ENCODE peak calls at places on chromosome X, in four cellular contexts. W, G, H and T are unnamed samples.

GRCh38 chrX:43870758-43871419 is 11.4 kb downstream of the MAOB start:
- DNase-seq in W (no peak), G (no peak), H (no peak), T (no peak)

GRCh38 chrX:39772057-39772832 is 325.5 kb downstream of the BCOR start:
- DNase-seq in W (peak), G (no peak), H (no peak), T (no peak)

GRCh38 chrX:97876697-97877407 is 993.1 kb downstream of the RPA4 start:
- DNase-seq in W (peak), G (no peak), H (no peak), T (no peak)

GRCh38 chrX:106863697-106864096 is 39.4 kb downstream of the RIPPLY1 start:
- DNase-seq in W (no peak), G (no peak), H (no peak), T (peak)

GRCh38 chrX:149120459-149120858 is 384.6 kb downstream of the IDS start:
- DNase-seq in W (no peak), G (no peak), H (no peak), T (no peak)

GRCh38 chrX:1422135-1422465 is 30.2 kb upstream of the SLC25A6 start:
- DNase-seq in W (no peak), G (no peak), H (peak), T (no peak)

GRCh38 chrX:66013195-66013816 is 26.6 kb downstream of the VSIG4 start:
- DNase-seq in W (no peak), G (no peak), H (no peak), T (no peak)

GRCh38 chrX:150575415-150575814 is 7.0 kb downstream of the MTM1 start:
- DNase-seq in W (peak), G (peak), H (no peak), T (peak)

GRCh38 chrX:471239-471638 is 84.5 kb upstream of the PPP2R3B start:
- DNase-seq in W (no peak), G (no peak), H (no peak), T (no peak)

GRCh38 chrX:148380614-148381561 is 119.5 kb upstream of the AFF2 start:
- DNase-seq in W (peak), G (no peak), H (no peak), T (no peak)

GRCh38 chrX:109886122-109886761 is 116.7 kb upstream of the TMEM164 start:
- DNase-seq in W (peak), G (peak), H (no peak), T (no peak)

GRCh38 chrX:41050359-41050758 is 34.9 kb upstream of the USP9X start:
- DNase-seq in W (no peak), G (no peak), H (no peak), T (no peak)

GRCh38 chrX:35890699-35891098 is 28.8 kb upstream of the CFAP47 start:
- DNase-seq in W (peak), G (peak), H (peak), T (no peak)

GRCh38 chrX:110139172-110139571 is 136.3 kb downstream of the TMEM164 start:
- DNase-seq in W (no peak), G (no peak), H (no peak), T (no peak)

GRCh38 chrX:41973208-41973607 is 49.9 kb upstream of the CASK start:
- DNase-seq in W (no peak), G (no peak), H (no peak), T (no peak)

GRCh38 chrX:65750674-65751469 is 83.4 kb downstream of the MSN start:
- DNase-seq in W (no peak), G (no peak), H (no peak), T (no peak)

GRCh38 chrX:39534949-39535348 is 562.8 kb downstream of the BCOR start:
- DNase-seq in W (no peak), G (no peak), H (no peak), T (no peak)

GRCh38 chrX:13029341-13029740 is 15.1 kb downstream of the FAM9C start:
- DNase-seq in W (peak), G (peak), H (no peak), T (peak)

GRCh38 chrX:29295987-29296680 is 708.9 kb downstream of the IL1RAPL1 start:
- DNase-seq in W (peak), G (no peak), H (no peak), T (no peak)

GRCh38 chrX:40079572-40079971 is 18.2 kb downstream of the BCOR start:
- DNase-seq in W (no peak), G (no peak), H (no peak), T (no peak)

GRCh38 chrX:149937881-149938426 is 337 bp downstream of the EOLA2 start:
- DNase-seq in W (peak), G (peak), H (peak), T (no peak)

GRCh38 chrX:136437774-136438173 is 50.0 kb upstream of the BRS3 start:
- DNase-seq in W (no peak), G (no peak), H (no peak), T (no peak)

GRCh38 chrX:138026211-138026610 is 460.3 kb downstream of the ZIC3 start:
- DNase-seq in W (no peak), G (no peak), H (no peak), T (no peak)

GRCh38 chrX:38627683-38628082 is 66.3 kb downstream of the TSPAN7 start:
- DNase-seq in W (peak), G (peak), H (no peak), T (no peak)

GRCh38 chrX:97308161-97308560 is 424.5 kb downstream of the RPA4 start:
- DNase-seq in W (peak), G (no peak), H (no peak), T (no peak)

GRCh38 chrX:45527834-45528233 is 327.2 kb upstream of the DIPK2B start:
- DNase-seq in W (peak), G (no peak), H (no peak), T (no peak)

GRCh38 chrX:131828482-131828881 is 194.6 kb upstream of the STK26 start:
- DNase-seq in W (no peak), G (no peak), H (no peak), T (no peak)

GRCh38 chrX:68432648-68433047 is 647 bp downstream of the OPHN1 start:
- DNase-seq in W (peak), G (no peak), H (no peak), T (no peak)
- H3K27ac ChIP-seq in W (peak), G (peak), H (peak), T (peak)

GRCh38 chrX:16639966-16640365 is 10.0 kb upstream of the S100G start:
- DNase-seq in W (no peak), G (no peak), H (no peak), T (no peak)
- H3K4me3 ChIP-seq in W (no peak), G (no peak), H (no peak), T (no peak)

DNA sequence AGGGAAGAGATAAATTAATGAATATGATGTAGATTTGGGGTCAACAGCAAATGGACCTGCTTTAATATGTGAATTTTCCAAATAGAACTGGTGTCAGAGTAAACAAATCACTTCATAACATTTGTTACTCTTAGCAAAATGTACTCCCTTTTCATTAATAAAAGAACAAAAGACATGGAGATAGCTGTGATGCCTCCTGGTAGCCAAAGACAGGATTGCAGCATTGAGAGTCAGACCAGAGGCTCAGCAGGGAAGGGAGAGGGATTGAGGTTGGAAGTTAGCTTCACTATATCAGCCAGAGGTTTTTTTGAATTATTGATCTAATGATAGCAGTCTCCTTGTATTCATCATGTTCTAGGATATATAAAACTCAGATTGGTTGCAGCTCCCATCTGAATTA is 17.4 kb upstream of the RAB40A start:
- DNase-seq in W (no peak), G (no peak), H (no peak), T (no peak)
- TF ChIP-seq CTCF in W (no peak), G (no peak), H (no peak), T (no peak)

GRCh38 chrX:56233100-56233499 is 944 bp downstream of the KLF8 start:
- DNase-seq in W (no peak), G (peak), H (peak), T (no peak)

GRCh38 chrX:56226980-56227379 is 5.2 kb upstream of the KLF8 start:
- DNase-seq in W (no peak), G (no peak), H (no peak), T (no peak)

GRCh38 chrX:56231706-56232105 is 450 bp upstream of the KLF8 start:
- DNase-seq in W (no peak), G (peak), H (no peak), T (no peak)

GRCh38 chrX:56232221-56233082 is at the start of gene KLF8:
- DNase-seq in W (no peak), G (peak), H (peak), T (peak)

DNA sequence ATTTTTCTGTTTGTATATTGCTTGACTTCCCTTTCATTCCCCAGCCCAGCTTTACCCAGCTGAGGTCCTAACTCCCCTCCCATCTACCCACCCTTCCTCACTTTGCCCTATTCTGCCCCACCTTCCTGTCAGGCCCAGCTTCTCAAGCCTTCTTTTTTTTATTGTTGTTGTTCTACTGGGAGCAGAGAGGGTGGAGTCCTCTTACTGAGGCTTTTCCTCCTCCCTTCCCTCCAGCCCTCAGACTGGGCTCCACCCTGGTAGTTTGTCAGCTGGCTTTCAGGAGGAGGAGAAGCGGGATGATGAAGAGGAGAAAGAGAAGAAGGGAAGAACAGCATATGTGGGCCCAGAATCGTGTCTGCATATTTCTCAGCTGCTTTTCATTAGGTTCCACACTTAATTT is 3.2 kb upstream of the KLF8 start:
- DNase-seq in W (no peak), G (peak), H (no peak), T (no peak)
- H3K27ac ChIP-seq in W (no peak), G (no peak), H (no peak), T (no peak)

GRCh38 chrX:17860811-17861495 is at the start of gene RAI2:
- DNase-seq in W (no peak), G (no peak), H (peak), T (peak)

GRCh38 chrX:17854521-17854920 is 6.6 kb downstream of the RAI2 start:
- DNase-seq in W (no peak), G (no peak), H (no peak), T (no peak)

GRCh38 chrX:17861496-17862011 is 456 bp upstream of the RAI2 start:
- DNase-seq in W (no peak), G (no peak), H (no peak), T (no peak)

GRCh38 chrX:17859609-17860178 is 1.4 kb downstream of the RAI2 start:
- DNase-seq in W (no peak), G (no peak), H (peak), T (no peak)

GRCh38 chrX:17860179-17860780 is 818 bp downstream of the RAI2 start:
- DNase-seq in W (peak), G (no peak), H (peak), T (peak)
- H3K4me3 ChIP-seq in W (peak), G (peak), H (peak), T (peak)

DNA sequence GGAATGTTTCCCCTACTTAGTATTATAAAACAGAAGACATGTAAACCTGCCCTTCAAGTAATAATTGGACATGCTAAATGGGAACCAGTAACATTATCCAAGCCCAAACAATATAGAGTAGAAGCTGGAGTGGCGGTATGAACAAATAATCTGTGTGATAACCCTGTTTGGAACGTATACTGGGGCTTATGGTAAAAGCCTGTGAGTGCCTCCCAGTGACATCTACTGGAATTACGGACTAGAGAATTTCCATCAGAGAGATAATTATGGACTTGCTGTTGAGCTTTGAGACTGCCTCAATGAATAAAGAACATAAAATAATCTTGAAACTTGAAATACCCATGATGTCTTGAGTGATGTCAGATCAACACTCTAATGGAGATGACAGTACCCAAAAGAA is 406.3 kb upstream of the GRIA3 start:
- DNase-seq in W (no peak), G (no peak), H (no peak), T (no peak)
- TF ChIP-seq CTCF in W (no peak), G (no peak), H (no peak), T (no peak)